ENCODE peak calls at places on chromosomes 16 and 17, in ten cellular contexts. Q, G, R, B, J, H, A, K, Y and I are unnamed samples.

GRCh38 chr17:6969323-6969726 is 26.5 kb upstream of the ALOX12 start:
- DNase-seq in Q (no peak), G (peak; percentile 0), R (no peak), B (no peak), J (no peak), H (no peak), A (no peak), K (no peak), Y (no peak), I (no peak)

GRCh38 chr17:83097831-83098230 is 18.4 kb downstream of the METRNL start:
- DNase-seq in Q (no peak), G (no peak), R (no peak), B (no peak), J (no peak), H (no peak), A (no peak), K (no peak), Y (no peak), I (no peak)

GRCh38 chr17:38748329-38749221 is at the start of gene PCGF2:
- DNase-seq in Q (no peak), G (peak; percentile 78), R (peak; percentile 94), B (peak; percentile 85), J (no peak), H (no peak), A (peak; percentile 92), K (peak; percentile 95), Y (no peak), I (no peak)

GRCh38 chr17:51948128-51948527 is 210.4 kb downstream of the CA10 start:
- DNase-seq in Q (no peak), G (peak; percentile 46), R (no peak), B (peak; percentile 32), J (no peak), H (no peak), A (no peak), K (no peak), Y (no peak), I (no peak)

GRCh38 chr16:79175286-79176057 is 425.1 kb downstream of the MAF start:
- DNase-seq in Q (no peak), G (no peak), R (no peak), B (no peak), J (no peak), H (no peak), A (no peak), K (no peak), Y (no peak), I (no peak)

GRCh38 chr16:10557750-10558149 is 22.6 kb downstream of the EMP2 start:
- DNase-seq in Q (no peak), G (no peak), R (no peak), B (no peak), J (no peak), H (no peak), A (no peak), K (no peak), Y (no peak), I (no peak)

GRCh38 chr16:8571061-8571596 is 19.2 kb downstream of the TMEM114 start:
- DNase-seq in Q (no peak), G (no peak), R (no peak), B (no peak), J (peak; percentile 45), H (no peak), A (peak; percentile 74), K (no peak), Y (no peak), I (no peak)

GRCh38 chr16:1610841-1611653 is 825 bp downstream of the IFT140 start:
- DNase-seq in Q (peak; percentile 16), G (no peak), R (no peak), B (no peak), J (peak; percentile 49), H (no peak), A (peak; percentile 12), K (no peak), Y (no peak), I (no peak)

GRCh38 chr16:82830944-82831343 is 204.2 kb downstream of the CDH13 start:
- DNase-seq in Q (no peak), G (no peak), R (no peak), B (no peak), J (no peak), H (no peak), A (no peak), K (no peak), Y (no peak), I (no peak)

GRCh38 chr16:67163164-67163902 is 1.2 kb upstream of the HSF4 start:
- DNase-seq in Q (peak; percentile 39), G (peak; percentile 79), R (no peak), B (no peak), J (no peak), H (no peak), A (peak; percentile 57), K (no peak), Y (no peak), I (no peak)

GRCh38 chr17:80779336-80779735 is 212.3 kb upstream of the CHMP6 start:
- DNase-seq in Q (no peak), G (no peak), R (no peak), B (no peak), J (no peak), H (no peak), A (no peak), K (no peak), Y (no peak), I (no peak)

GRCh38 chr17:75191584-75191983 is 8.8 kb upstream of the SUMO2 start:
- DNase-seq in Q (no peak), G (no peak), R (no peak), B (no peak), J (no peak), H (no peak), A (peak; percentile 37), K (no peak), Y (no peak), I (no peak)

GRCh38 chr17:57165754-57166153 is 80.7 kb downstream of the AKAP1 start:
- DNase-seq in Q (no peak), G (no peak), R (no peak), B (no peak), J (no peak), H (no peak), A (no peak), K (no peak), Y (no peak), I (no peak)

GRCh38 chr17:46979023-46979870 is at the start of gene RPRML:
- DNase-seq in Q (no peak), G (no peak), R (peak; percentile 34), B (peak; percentile 8), J (no peak), H (peak; percentile 7), A (peak; percentile 42), K (no peak), Y (peak; percentile 50), I (no peak)

GRCh38 chr17:48549909-48550308 is 5.0 kb upstream of the HOXB2 start:
- DNase-seq in Q (no peak), G (no peak), R (no peak), B (no peak), J (no peak), H (no peak), A (no peak), K (no peak), Y (no peak), I (no peak)

GRCh38 chr17:2964831-2965230 is 98.6 kb downstream of the OR1D5 start:
- DNase-seq in Q (no peak), G (no peak), R (no peak), B (no peak), J (no peak), H (no peak), A (no peak), K (no peak), Y (no peak), I (no peak)

GRCh38 chr17:36027776-36028175 is 10.0 kb upstream of the CCL23 start:
- DNase-seq in Q (no peak), G (no peak), R (no peak), B (no peak), J (no peak), H (no peak), A (no peak), K (no peak), Y (no peak), I (no peak)

GRCh38 chr16:19785081-19785480 is 67.0 kb downstream of the IQCK start:
- DNase-seq in Q (no peak), G (no peak), R (no peak), B (no peak), J (no peak), H (no peak), A (no peak), K (no peak), Y (no peak), I (no peak)

GRCh38 chr17:50468120-50469004 is at the start of gene CHAD:
- DNase-seq in Q (no peak), G (no peak), R (no peak), B (no peak), J (no peak), H (no peak), A (peak; percentile 30), K (no peak), Y (no peak), I (no peak)

GRCh38 chr17:35160354-35161201 is 13.0 kb downstream of the UNC45B start:
- DNase-seq in Q (no peak), G (no peak), R (no peak), B (no peak), J (no peak), H (no peak), A (no peak), K (no peak), Y (no peak), I (no peak)

GRCh38 chr16:53817812-53818211 is 113.9 kb downstream of the FTO start:
- DNase-seq in Q (no peak), G (no peak), R (no peak), B (no peak), J (peak; percentile 43), H (no peak), A (peak; percentile 75), K (no peak), Y (no peak), I (no peak)

GRCh38 chr16:86298166-86299131 is 211.9 kb upstream of the FOXF1 start:
- DNase-seq in Q (no peak), G (no peak), R (peak; percentile 46), B (no peak), J (no peak), H (no peak), A (peak; percentile 82), K (no peak), Y (no peak), I (no peak)

GRCh38 chr16:88737298-88738166 is 31.2 kb downstream of the CTU2 start:
- DNase-seq in Q (peak; percentile 60), G (peak; percentile 30), R (peak; percentile 64), B (peak; percentile 75), J (no peak), H (peak; percentile 58), A (peak; percentile 72), K (no peak), Y (peak; percentile 90), I (no peak)

GRCh38 chr16:55035956-55036355 is 105.3 kb downstream of the IRX5 start:
- DNase-seq in Q (no peak), G (no peak), R (no peak), B (no peak), J (no peak), H (no peak), A (no peak), K (no peak), Y (no peak), I (no peak)